ENCODE peak calls at places on chromosomes 7 and 10, in four cellular contexts. B, A, S and P are unnamed samples.

GRCh38 chr7:17546206-17546998 is 247.9 kb downstream of the AHR start:
- DNase-seq in B (no peak), A (no peak), S (no peak), P (no peak)

GRCh38 chr7:151888079-151888673 is 11.3 kb upstream of the PRKAG2 start:
- DNase-seq in B (no peak), A (peak; percentile 40), S (no peak), P (no peak)

GRCh38 chr7:27185013-27185707 is at the start of gene HOXA11:
- DNase-seq in B (no peak), A (no peak), S (no peak), P (no peak)

GRCh38 chr7:158281441-158281840 is 306.2 kb downstream of the PTPRN2 start:
- DNase-seq in B (no peak), A (no peak), S (no peak), P (no peak)

GRCh38 chr7:5872326-5872725 is 8.3 kb upstream of the OCM start:
- DNase-seq in B (no peak), A (no peak), S (no peak), P (no peak)

GRCh38 chr7:111240371-111240770 is 149.4 kb downstream of the LRRN3 start:
- DNase-seq in B (no peak), A (no peak), S (no peak), P (no peak)

GRCh38 chr7:116661741-116662329 is 10.2 kb upstream of the MET start:
- DNase-seq in B (no peak), A (peak; percentile 34), S (no peak), P (no peak)

GRCh38 chr7:95476072-95476845 is 9.5 kb upstream of the ASB4 start:
- DNase-seq in B (no peak), A (no peak), S (no peak), P (no peak)

GRCh38 chr7:147803625-147804024 is 786.9 kb upstream of the C7orf33 start:
- DNase-seq in B (no peak), A (peak; percentile 74), S (no peak), P (no peak)

GRCh38 chr7:149803551-149804074 is 30.2 kb upstream of the ZNF467 start:
- DNase-seq in B (no peak), A (no peak), S (no peak), P (no peak)

GRCh38 chr7:92588561-92588960 is 1.6 kb downstream of the FAM133B start:
- DNase-seq in B (no peak), A (no peak), S (no peak), P (no peak)
- H3K27ac ChIP-seq in B (no peak overlapping the region), A (no peak overlapping the region), S (no peak overlapping the region), P (no peak overlapping the region)

DNA sequence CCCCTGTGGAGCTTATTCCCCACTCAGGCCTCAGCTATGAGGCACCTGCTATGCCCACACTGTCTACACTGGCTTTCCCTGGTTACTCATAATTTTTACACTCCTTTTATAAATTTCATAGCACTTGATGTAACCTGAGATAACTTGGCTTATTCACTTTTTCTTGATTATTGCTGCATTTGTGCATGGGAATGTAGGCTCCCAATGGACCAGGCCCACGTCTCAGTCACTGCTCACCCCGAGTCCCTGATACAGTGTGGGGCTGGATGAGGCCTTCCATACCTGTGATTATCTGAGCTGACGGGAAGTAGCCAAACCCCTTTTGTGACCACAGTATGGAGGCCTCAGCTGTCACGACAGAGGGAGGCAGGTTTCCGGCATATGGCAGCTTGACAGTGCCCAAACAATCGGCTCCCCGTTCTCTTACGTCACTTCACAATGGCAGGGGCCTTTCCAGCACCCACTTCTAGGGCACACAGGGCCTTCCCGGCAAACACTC is 645.3 kb downstream of the ACTR3B start:
- DNase-seq in B (no peak), A (no peak), S (no peak), P (no peak)
- H3K9me3 ChIP-seq in B (no peaks in the 10 kb centered on the region), A (no peaks in the 10 kb centered on the region), S (peaks cover 2% of the 10 kb centered on the region), P (no peaks in the 10 kb centered on the region)

GRCh38 chr10:132210766-132211165 is 24.0 kb downstream of the DPYSL4 start:
- DNase-seq in B (no peak), A (no peak), S (peak; percentile 48), P (no peak)
- H3K4me3 ChIP-seq in B (no peak overlapping the region), A (no peak overlapping the region), S (no peak overlapping the region), P (no peak overlapping the region)

DNA sequence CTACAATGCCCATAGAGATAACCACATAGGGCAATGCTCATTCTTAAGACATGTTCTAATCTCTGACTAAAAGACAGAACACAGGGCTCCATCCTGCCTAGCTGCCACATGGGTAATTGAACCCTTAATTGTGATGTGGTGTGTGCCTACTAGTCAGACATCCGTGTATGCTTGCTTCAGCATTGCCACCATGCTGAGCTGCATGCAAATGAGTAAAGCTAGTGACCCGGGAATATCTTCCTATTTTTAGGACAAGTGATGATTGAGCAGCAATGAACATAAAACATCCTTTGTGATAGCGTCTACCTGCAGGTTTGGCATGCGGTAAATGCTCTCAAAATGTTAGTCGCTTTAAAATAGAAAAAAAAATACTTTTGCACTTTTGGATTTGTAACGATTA is 115.7 kb downstream of the MAGI2 start:
- DNase-seq in B (no peak), A (peak; percentile 3), S (no peak), P (no peak)
- H3K27ac ChIP-seq in B (no peak overlapping the region), A (no peak overlapping the region), S (no peak overlapping the region), P (no peak overlapping the region)

DNA sequence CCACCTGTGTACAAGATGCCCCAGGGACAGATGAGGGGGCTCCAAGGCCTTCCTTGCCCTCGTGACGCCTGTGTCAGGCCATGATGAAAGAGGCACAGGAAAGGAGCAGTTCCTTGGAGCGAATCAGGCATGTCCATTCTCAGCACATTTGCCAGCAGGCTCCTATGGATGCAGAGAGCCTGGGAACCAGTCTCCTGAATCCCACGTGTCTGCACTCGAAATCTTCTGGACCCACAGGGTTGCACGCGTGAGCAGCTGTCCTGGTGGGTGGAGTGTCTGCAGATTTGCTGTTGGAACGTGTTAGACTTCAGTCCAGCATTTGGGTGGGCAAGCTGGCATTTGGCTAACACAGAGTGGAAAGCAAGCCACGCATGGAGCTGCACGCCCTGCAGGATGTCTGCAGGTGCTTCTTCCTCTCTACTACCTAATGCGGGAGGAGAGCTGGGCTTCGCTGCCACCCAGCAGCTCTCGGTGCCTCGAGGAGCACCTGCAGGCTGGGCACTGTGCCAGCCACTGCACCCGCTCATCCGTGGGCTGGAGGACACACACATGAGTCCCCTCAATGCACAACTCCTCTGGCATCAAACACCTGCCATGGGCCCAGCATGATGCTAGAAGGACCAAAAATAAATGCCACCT is 140.7 kb downstream of the PAXIP1 start:
- DNase-seq in B (no peak), A (no peak), S (no peak), P (no peak)
- H3K9me3 ChIP-seq in B (no peaks in the 10 kb centered on the region), A (no peaks in the 10 kb centered on the region), S (no peaks in the 10 kb centered on the region), P (no peaks in the 10 kb centered on the region)